ENCODE peak calls at places on chromosomes 11 and 22, in six cellular contexts. Y, A, T, X, D and E are unnamed samples.

GRCh38 chr22:45212992-45213751 is 27.5 kb downstream of the KIAA0930 start:
- DNase-seq in T (no peak), D (no peak), Y (no peak), A (no peak), X (no peak), E (peak; percentile 70)

GRCh38 chr22:46684706-46685105 is 53.3 kb downstream of the CERK start:
- DNase-seq in X (no peak), A (no peak), Y (no peak), D (no peak), T (no peak), E (no peak)

GRCh38 chr11:6210274-6210955 is 5.1 kb downstream of the C11orf42 start:
- DNase-seq in X (no peak), Y (no peak), A (no peak), T (no peak), D (no peak), E (no peak)

GRCh38 chr22:37154925-37155712 is 5.4 kb upstream of the IL2RB start:
- DNase-seq in Y (no peak), T (peak; percentile 45), A (no peak), X (no peak), D (no peak), E (no peak)

GRCh38 chr11:15558513-15559181 is 443.9 kb downstream of the INSC start:
- DNase-seq in Y (no peak), D (no peak), A (no peak), X (no peak), T (no peak), E (no peak)

GRCh38 chr11:36459046-36459445 is 51.0 kb downstream of the TRAF6 start:
- DNase-seq in A (no peak), Y (no peak), X (no peak), T (no peak), D (no peak), E (no peak)

GRCh38 chr22:40525250-40525884 is 111.2 kb downstream of the MRTFA start:
- DNase-seq in D (no peak), A (no peak), Y (no peak), T (peak; percentile 79), X (no peak), E (no peak)

GRCh38 chr11:119479685-119480275 is 56.8 kb upstream of the THY1 start:
- DNase-seq in D (no peak), T (no peak), A (no peak), Y (no peak), X (no peak), E (no peak)

GRCh38 chr11:15688351-15688792 is 573.6 kb downstream of the INSC start:
- DNase-seq in D (peak; percentile 87), A (no peak), Y (peak; percentile 9), X (no peak), T (no peak), E (no peak)

GRCh38 chr11:119337581-119338317 is 2.9 kb downstream of the C1QTNF5 start:
- DNase-seq in A (no peak), D (no peak), Y (no peak), X (peak; percentile 43), T (no peak), E (no peak)

GRCh38 chr11:12019867-12020416 is 11.5 kb upstream of the DKK3 start:
- DNase-seq in Y (no peak), A (no peak), X (no peak), T (no peak), D (no peak), E (no peak)

GRCh38 chr11:35969089-35970046 is 25.5 kb downstream of the LDLRAD3 start:
- DNase-seq in A (no peak), T (no peak), Y (no peak), D (no peak), X (no peak), E (peak; percentile 64)

GRCh38 chr11:118152552-118153471 is at the start of gene SCN4B:
- DNase-seq in X (no peak), D (peak; percentile 75), A (peak; percentile 77), T (no peak), Y (no peak), E (no peak)

GRCh38 chr11:43367382-43368178 is 8.9 kb downstream of the TTC17 start:
- DNase-seq in T (no peak), Y (no peak), X (no peak), A (no peak), D (no peak), E (no peak)

GRCh38 chr11:27084407-27084985 is 43.9 kb downstream of the BBOX1 start:
- DNase-seq in Y (no peak), X (no peak), A (no peak), D (no peak), T (no peak), E (no peak)

GRCh38 chr11:106276126-106276525 is 198.7 kb downstream of the AASDHPPT start:
- DNase-seq in T (no peak), X (no peak), Y (no peak), A (no peak), D (no peak), E (no peak)

GRCh38 chr22:44448271-44448780 is 49.7 kb downstream of the RTL6 start:
- DNase-seq in T (no peak), A (no peak), Y (peak; percentile 92), X (peak; percentile 85), D (peak; percentile 72), E (peak; percentile 35)

GRCh38 chr11:58121101-58121500 is 4.2 kb downstream of the OR9I1 start:
- DNase-seq in D (no peak), T (no peak), Y (no peak), A (no peak), X (no peak), E (no peak)

GRCh38 chr11:66011239-66011784 is 496 bp upstream of the CST6 start:
- DNase-seq in D (no peak), T (no peak), A (no peak), X (no peak), Y (no peak), E (no peak)

GRCh38 chr22:48945621-48946458 is 881.8 kb downstream of the BRD1 start:
- DNase-seq in D (peak; percentile 43), X (no peak), Y (no peak), T (no peak), A (no peak), E (no peak)

GRCh38 chr11:64850979-64851567 is 6.6 kb upstream of the CDC42BPG start:
- DNase-seq in D (no peak), A (no peak), X (no peak), Y (no peak), T (peak; percentile 75), E (no peak)

GRCh38 chr11:16607675-16608644 is 130.5 kb upstream of the C11orf58 start:
- DNase-seq in D (peak; percentile 85), T (no peak), Y (no peak), A (no peak), X (peak; percentile 70), E (peak; percentile 34)

GRCh38 chr11:7906481-7906880 is 24.6 kb downstream of the OR10A6 start:
- DNase-seq in X (no peak), Y (no peak), D (no peak), T (no peak), A (no peak), E (no peak)

GRCh38 chr11:8062781-8063257 is 18.2 kb upstream of the TUB start:
- DNase-seq in Y (no peak), A (no peak), T (no peak), D (no peak), X (no peak), E (no peak)

GRCh38 chr22:19714320-19715252 is at the start of gene SEPTIN5:
- DNase-seq in X (no peak), D (no peak), T (no peak), Y (no peak), A (no peak), E (no peak)

GRCh38 chr11:5246772-5247478 is 2.7 kb downstream of the HBG1 start:
- DNase-seq in D (no peak), A (no peak), Y (no peak), T (no peak), X (no peak), E (no peak)